ENCODE peak calls at places on chromosome 15, in four cellular contexts. M, X, C and E are unnamed samples.

GRCh38 chr15:98651581-98652220 is 3.4 kb downstream of the IGF1R start:
- DNase-seq in M (no peak), X (peak; percentile 38), C (peak; percentile 33), E (no peak)

GRCh38 chr15:62491642-62492041 is 326.6 kb upstream of the C2CD4B start:
- DNase-seq in C (peak; percentile 63), M (no peak), X (peak; percentile 73), E (peak; percentile 78)

GRCh38 chr15:100665570-100665969 is 63.2 kb downstream of the ASB7 start:
- DNase-seq in X (peak; percentile 58), M (no peak), C (no peak), E (peak; percentile 66)

GRCh38 chr15:98160236-98160635 is 199.7 kb downstream of the ARRDC4 start:
- DNase-seq in X (no peak), M (peak; percentile 68), C (no peak), E (no peak)

GRCh38 chr15:100928632-100929280 is 9.6 kb downstream of the LRRK1 start:
- DNase-seq in X (no peak), C (no peak), M (no peak), E (no peak)

GRCh38 chr15:94265009-94265408 is 33.6 kb downstream of the MCTP2 start:
- DNase-seq in M (no peak), C (peak; percentile 17), X (peak; percentile 55), E (no peak)

GRCh38 chr15:67086650-67086941 is 21.2 kb downstream of the SMAD3 start:
- DNase-seq in X (no peak), M (no peak), C (no peak), E (no peak)

GRCh38 chr15:77002436-77002835 is 7.5 kb downstream of the PSTPIP1 start:
- DNase-seq in M (no peak), C (no peak), X (no peak), E (no peak)

GRCh38 chr15:100891316-100892012 is 11.8 kb downstream of the ALDH1A3 start:
- DNase-seq in M (no peak), C (peak; percentile 11), X (no peak), E (no peak)

GRCh38 chr15:35674873-35675781 is 129.2 kb upstream of the DPH6 start:
- DNase-seq in C (peak; percentile 58), X (peak; percentile 77), M (no peak), E (peak; percentile 79)

GRCh38 chr15:101188517-101189340 is 63.1 kb downstream of the CHSY1 start:
- DNase-seq in M (no peak), X (peak; percentile 91), C (peak; percentile 79), E (peak; percentile 98)

GRCh38 chr15:85306946-85307686 is 73.3 kb upstream of the AKAP13 start:
- DNase-seq in C (no peak), M (no peak), X (no peak), E (no peak)

GRCh38 chr15:68775671-68776476 is 44.8 kb downstream of the ANP32A start:
- DNase-seq in X (peak; percentile 24), M (no peak), C (no peak), E (peak; percentile 76)

GRCh38 chr15:65174491-65174890 is 10.7 kb downstream of the CLPX start:
- DNase-seq in C (no peak), X (no peak), M (no peak), E (no peak)

GRCh38 chr15:60555291-60555690 is 76.3 kb upstream of the ICE2 start:
- DNase-seq in M (no peak), X (no peak), C (no peak), E (no peak)

GRCh38 chr15:62119224-62119925 is 45.7 kb downstream of the C2CD4B start:
- DNase-seq in M (no peak), X (peak; percentile 97), C (peak; percentile 92), E (peak; percentile 96)

GRCh38 chr15:98647026-98647773 is 1.1 kb upstream of the IGF1R start:
- DNase-seq in X (peak; percentile 43), M (peak; percentile 85), C (peak; percentile 21), E (peak; percentile 47)

GRCh38 chr15:37109151-37109912 is 9.0 kb upstream of the MEIS2 start:
- DNase-seq in C (no peak), X (no peak), M (no peak), E (peak; percentile 20)

GRCh38 chr15:37108725-37109124 is 8.4 kb upstream of the MEIS2 start:
- DNase-seq in X (no peak), M (no peak), C (no peak), E (no peak)

GRCh38 chr15:37111427-37111717 is 11.0 kb upstream of the MEIS2 start:
- DNase-seq in X (no peak), C (no peak), M (no peak), E (no peak)

GRCh38 chr15:37107754-37108724 is 7.7 kb upstream of the MEIS2 start:
- DNase-seq in C (no peak), M (no peak), X (no peak), E (peak; percentile 7)

GRCh38 chr15:37109952-37110630 is 9.7 kb upstream of the MEIS2 start:
- DNase-seq in X (no peak), M (no peak), C (no peak), E (peak; percentile 61)
- H3K4me3 ChIP-seq in X (no peak overlapping the region), M (no peak overlapping the region), C (peak overlapping the region; percentile 32), E (peak overlapping the region; percentile 61)

DNA sequence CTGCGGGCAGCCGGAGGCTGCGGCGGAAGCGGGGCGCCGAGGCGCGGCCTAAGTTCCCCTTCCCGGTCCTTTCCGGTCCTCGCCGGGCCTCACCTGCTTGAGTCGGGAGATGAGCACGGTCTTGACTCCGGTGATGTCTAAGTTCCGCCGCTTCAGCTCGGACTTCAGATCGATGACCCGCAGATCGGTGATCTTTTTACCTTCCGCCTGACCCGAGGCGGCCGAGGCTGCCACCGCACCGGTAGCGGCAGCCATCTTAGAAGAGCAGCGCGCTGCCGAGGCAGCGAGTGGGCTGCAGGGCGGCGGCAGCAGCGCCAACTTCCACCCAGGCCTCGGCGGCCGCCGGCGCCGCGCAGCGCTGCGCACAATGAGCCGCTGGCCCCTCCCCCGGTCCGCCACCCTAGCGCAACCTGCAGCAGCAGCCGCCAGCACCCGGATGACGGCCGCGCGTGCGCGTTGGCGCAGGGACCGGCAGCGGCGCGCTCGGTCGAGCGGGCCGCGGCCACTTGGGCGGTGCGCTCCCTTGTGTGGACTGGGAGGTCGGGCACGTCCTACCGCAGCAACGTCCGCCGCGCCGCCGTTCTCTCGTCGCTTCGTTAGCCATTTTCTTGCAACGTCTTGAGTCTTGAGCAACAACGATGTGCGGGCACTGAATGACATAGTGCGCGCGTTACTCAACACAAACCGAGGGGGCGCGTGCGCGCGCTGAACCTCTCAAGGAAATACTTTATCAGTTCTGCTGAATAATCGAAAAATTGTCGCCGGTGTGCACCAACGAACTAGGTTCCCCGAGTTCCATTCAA is at the start of gene SLTM:
- DNase-seq in C (peak; percentile 89), X (peak; percentile 95), M (peak; percentile 94), E (peak; percentile 97)
- TF ChIP-seq CTCF in C (peak; percentile 43), X (no peak), M (peak; percentile 25), E (peak; percentile 16)

GRCh38 chr15:92917606-92918407 is 17.7 kb downstream of the CHD2 start:
- DNase-seq in C (peak; percentile 91), M (peak; percentile 96), X (peak; percentile 93), E (peak; percentile 97)
- H3K4me3 ChIP-seq in C (no peak overlapping the region), M (no peak overlapping the region), X (no peak overlapping the region), E (no peak overlapping the region)

DNA sequence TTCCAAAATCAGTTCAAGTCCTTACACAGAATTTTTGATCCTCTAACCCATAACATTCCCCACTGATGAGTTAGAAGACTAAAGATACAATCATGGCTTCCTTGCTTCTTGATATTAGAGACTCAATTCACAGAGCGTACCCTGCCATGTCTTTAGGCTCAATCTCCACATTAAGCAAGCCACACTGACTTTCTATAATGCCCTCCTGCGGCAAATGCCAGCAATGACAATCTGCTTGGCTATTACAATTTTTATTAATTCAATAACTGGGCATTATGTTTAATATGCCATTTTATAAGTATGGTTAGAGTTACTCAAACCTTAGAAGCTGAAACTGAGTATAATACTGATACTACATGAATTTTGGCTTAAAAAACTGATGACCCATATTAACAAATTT is 479.7 kb upstream of the NR2F2 start:
- DNase-seq in C (no peak), X (no peak), M (no peak), E (no peak)
- TF ChIP-seq CTCF in C (no peak), X (no peak), M (peak; percentile 27), E (peak; percentile 28)

GRCh38 chr15:51842852-51843737 is 13.6 kb downstream of the TMOD3 start:
- DNase-seq in X (peak; percentile 79), C (peak; percentile 45), M (no peak), E (peak; percentile 39)
- H3K4me3 ChIP-seq in X (no peak overlapping the region), C (no peak overlapping the region), M (no peak overlapping the region), E (no peak overlapping the region)

GRCh38 chr15:34456658-34457057 is 19.1 kb upstream of the GOLGA8A start:
- DNase-seq in X (no peak), C (no peak), M (no peak), E (no peak)
- TF ChIP-seq CTCF in X (no peak), C (no peak), M (no peak), E (no peak)

GRCh38 chr15:47720555-47720954 is 3.2 kb downstream of the SEMA6D start:
- DNase-seq in C (no peak), M (no peak), X (peak; percentile 20), E (no peak)
- H3K4me3 ChIP-seq in C (no peak overlapping the region), M (no peak overlapping the region), X (peak overlapping the region; percentile 37), E (peak overlapping the region; percentile 82)

DNA sequence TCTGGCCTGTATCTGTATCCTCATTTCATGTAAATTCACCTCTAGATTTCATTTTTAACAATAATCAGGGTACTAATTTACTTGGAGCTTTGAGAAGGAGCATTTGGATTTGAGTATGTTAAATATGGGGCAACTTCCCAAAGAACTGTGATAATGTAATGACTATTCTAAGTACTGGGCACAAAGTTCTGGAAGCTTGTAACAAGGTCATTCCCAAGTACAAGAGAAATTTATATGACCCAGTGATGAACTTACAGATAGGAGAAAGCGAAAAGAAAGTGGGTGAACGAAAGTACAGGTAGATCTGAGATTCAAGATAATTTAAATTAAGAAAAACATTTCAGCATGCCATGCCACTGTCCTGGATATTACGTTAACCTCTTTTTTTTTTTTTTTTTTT is 93.8 kb downstream of the MYO5A start:
- DNase-seq in X (no peak), M (no peak), C (no peak), E (no peak)
- TF ChIP-seq CTCF in X (no peak), M (no peak), C (no peak), E (no peak)

DNA sequence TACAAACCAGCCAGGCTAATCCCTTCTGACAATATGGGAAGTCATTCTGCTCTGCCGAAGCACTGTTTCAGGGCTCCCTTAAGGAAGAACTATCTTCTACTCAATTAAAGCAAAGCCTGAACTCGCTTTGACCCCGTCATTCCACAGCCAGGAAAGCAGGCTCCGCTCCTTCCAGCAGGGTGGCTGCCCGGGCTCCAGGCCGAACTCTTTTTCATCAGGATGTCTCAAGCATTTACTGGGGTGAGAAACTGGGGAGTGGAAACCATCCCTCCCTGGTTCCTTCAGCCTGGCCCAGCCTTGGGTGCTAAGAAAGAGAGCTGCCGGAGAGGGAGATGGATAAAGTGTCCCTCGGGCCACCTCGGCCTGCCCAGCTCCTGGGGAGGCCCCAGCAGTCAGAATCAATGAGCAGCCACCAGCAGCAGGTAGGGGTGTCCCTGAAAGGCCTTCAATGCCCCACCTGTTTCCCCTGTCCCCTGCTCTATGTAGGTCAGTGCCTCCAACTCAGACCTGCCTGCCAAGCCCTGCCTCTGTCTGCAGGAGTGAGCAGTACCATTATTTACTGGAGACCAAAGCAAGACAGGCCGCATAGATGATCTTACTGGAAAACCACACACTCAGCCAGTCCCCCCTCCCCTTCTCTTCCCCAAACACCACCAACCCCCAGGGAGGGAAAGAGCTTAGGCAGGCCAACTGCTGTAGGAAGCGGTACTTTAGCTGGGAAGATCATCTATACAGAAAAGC is 225.6 kb upstream of the TLE3 start:
- DNase-seq in C (peak; percentile 25), X (no peak), M (no peak), E (peak; percentile 67)
- H3K4me3 ChIP-seq in C (no peak overlapping the region), X (no peak overlapping the region), M (no peak overlapping the region), E (no peak overlapping the region)